ENCODE peak calls at places on chromosomes 16 and 17, in nine cellular contexts. F is progenitor cell of endocrine pancreas, B is ovary, G is upper lobe of left lung, M is fibroblast of mammary gland, R is esophagus squamous epithelium, P is uterus, Z is dorsolateral prefrontal cortex, H is nephron progenitor cell. U is an unnamed sample.

GRCh38 chr16:88971371-88972097 is 5.5 kb downstream of the CBFA2T3 start:
- DNase-seq in Z (no peak), B (no peak), F (no peak), H (no peak), M (no peak), P (no peak), G (peak; percentile 65), R (no peak), U (no peak)

GRCh38 chr16:16111639-16112038 is 111.7 kb downstream of the ABCC6 start:
- DNase-seq in F (no peak), G (no peak), R (no peak), H (no peak), P (no peak), B (no peak), Z (no peak), M (no peak), U (no peak)

GRCh38 chr16:75114179-75114945 is 2.2 kb downstream of the LDHD start:
- DNase-seq in F (no peak), M (no peak), R (no peak), H (no peak), G (peak; percentile 76), B (no peak), Z (no peak), P (no peak), U (no peak)

GRCh38 chr17:45428954-45429337 is 3.7 kb downstream of the ARHGAP27 start:
- DNase-seq in M (no peak), Z (no peak), P (no peak), B (no peak), G (peak; percentile 84), F (no peak), H (no peak), R (no peak), U (no peak)

GRCh38 chr17:73940511-73940910 is 263.0 kb upstream of the RPL38 start:
- DNase-seq in H (no peak), G (no peak), Z (no peak), F (no peak), R (no peak), M (no peak), P (no peak), B (no peak), U (no peak)

GRCh38 chr16:66416981-66417700 is 10.0 kb upstream of the BEAN1 start:
- DNase-seq in H (no peak), Z (no peak), P (no peak), G (no peak), B (no peak), R (no peak), M (peak; percentile 95), F (no peak), U (no peak)

GRCh38 chr16:1707193-1707790 is 1.3 kb downstream of the MAPK8IP3 start:
- DNase-seq in F (no peak), M (no peak), G (no peak), H (peak; percentile 12), P (no peak), R (no peak), B (no peak), Z (no peak), U (no peak)

GRCh38 chr17:62906881-62907280 is 59.2 kb upstream of the TANC2 start:
- DNase-seq in M (no peak), B (no peak), P (no peak), H (no peak), R (no peak), Z (no peak), G (no peak), F (no peak), U (no peak)

GRCh38 chr16:74724820-74725549 is 24.3 kb upstream of the MLKL start:
- DNase-seq in H (no peak), R (no peak), M (peak; percentile 29), Z (peak; percentile 44), F (no peak), G (peak; percentile 76), P (no peak), B (no peak), U (no peak)

GRCh38 chr16:31043898-31044481 is 10.6 kb downstream of the STX4 start:
- DNase-seq in B (no peak), G (no peak), F (no peak), H (no peak), P (no peak), R (no peak), M (no peak), Z (no peak), U (no peak)

GRCh38 chr16:51392651-51393187 is 241.6 kb upstream of the SALL1 start:
- DNase-seq in H (peak; percentile 20), P (peak; percentile 20), F (no peak), Z (no peak), B (peak; percentile 16), R (no peak), G (no peak), M (peak; percentile 98), U (no peak)

GRCh38 chr16:70679653-70680494 is 6.0 kb downstream of the MTSS2 start:
- DNase-seq in H (peak; percentile 73), R (no peak), F (no peak), B (peak; percentile 59), P (no peak), G (peak; percentile 87), Z (no peak), M (no peak), U (peak; percentile 64)

GRCh38 chr16:53085539-53086450 is 31.0 kb downstream of the CHD9 start:
- DNase-seq in M (peak; percentile 80), Z (peak; percentile 68), B (peak; percentile 59), G (no peak), R (no peak), F (no peak), H (no peak), P (peak; percentile 42), U (no peak)

GRCh38 chr17:54935487-54935886 is 33.0 kb downstream of the COX11 start:
- DNase-seq in M (no peak), R (no peak), P (no peak), H (no peak), F (no peak), G (no peak), B (no peak), Z (no peak), U (no peak)

GRCh38 chr17:17672453-17673368 is 8.5 kb upstream of the RAI1 start:
- DNase-seq in P (no peak), H (no peak), Z (no peak), M (no peak), G (no peak), B (no peak), R (no peak), F (no peak), U (no peak)

GRCh38 chr16:67562526-67562917 is at the start of gene CTCF:
- DNase-seq in P (peak; percentile 81), F (peak; percentile 68), H (peak; percentile 82), R (no peak), Z (peak; percentile 79), M (peak; percentile 76), G (peak; percentile 96), B (peak; percentile 83), U (peak; percentile 82)

GRCh38 chr17:19339341-19339815 is 23.1 kb downstream of the B9D1 start:
- DNase-seq in P (no peak), H (no peak), B (no peak), G (no peak), Z (no peak), F (no peak), R (no peak), M (no peak), U (no peak)

GRCh38 chr17:19337712-19338023 is 24.9 kb downstream of the B9D1 start:
- DNase-seq in P (no peak), G (no peak), Z (no peak), F (no peak), R (no peak), H (no peak), M (no peak), B (no peak), U (no peak)

GRCh38 chr17:19335951-19336631 is 26.4 kb downstream of the B9D1 start:
- DNase-seq in F (no peak), M (no peak), Z (no peak), R (no peak), B (no peak), H (no peak), P (no peak), G (no peak), U (no peak)

GRCh38 chr17:19338031-19338990 is 24.2 kb downstream of the B9D1 start:
- DNase-seq in P (no peak), Z (no peak), M (peak; percentile 45), H (peak; percentile 61), B (no peak), R (no peak), F (peak; percentile 57), G (no peak), U (peak; percentile 77)

GRCh38 chr17:19336938-19337711 is 25.4 kb downstream of the B9D1 start:
- DNase-seq in B (peak; percentile 47), Z (peak; percentile 51), F (no peak), G (no peak), R (no peak), M (no peak), H (no peak), P (peak; percentile 61), U (no peak)
- TF ChIP-seq CTCF in B (peak; percentile 18), Z (peak; percentile 16), F (no peak), G (peak; percentile 73), R (peak; percentile 8), M (no peak), H (no peak), P (peak; percentile 46), U (no peak)

GRCh38 chr17:4604111-4604644 is 19.8 kb downstream of the SMTNL2 start:
- DNase-seq in H (no peak), F (no peak), R (no peak), G (no peak), P (peak; percentile 49), Z (peak; percentile 80), M (peak; percentile 65), B (peak; percentile 87), U (no peak)
- TF ChIP-seq CTCF in H (no peak), F (no peak), R (no peak), G (no peak), P (no peak), Z (no peak), M (no peak), B (no peak), U (no peak)

DNA sequence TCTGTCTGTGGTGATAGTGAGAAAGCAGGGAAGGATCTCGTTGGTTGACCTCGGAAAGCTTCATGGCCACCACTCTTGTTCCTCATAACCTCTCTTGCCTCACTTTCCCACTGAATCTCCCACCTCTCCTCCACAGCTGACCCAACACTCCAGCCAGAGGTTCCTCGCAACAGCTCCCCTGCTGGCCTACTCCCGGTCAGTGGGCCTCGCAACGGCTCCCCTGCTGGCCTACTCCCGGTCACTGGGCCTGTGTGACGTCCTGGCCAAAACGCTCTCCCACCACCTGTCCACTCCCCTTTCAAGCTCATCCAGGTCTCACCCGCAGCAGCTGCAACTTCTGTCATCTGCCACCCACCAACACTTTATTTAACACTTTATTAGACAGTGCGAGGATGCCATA is 149.1 kb downstream of the VPS53 start:
- DNase-seq in M (no peak), P (no peak), Z (no peak), F (no peak), G (peak; percentile 36), B (no peak), R (no peak), H (no peak), U (peak; percentile 24)
- TF ChIP-seq CTCF in M (peak; percentile 3), P (no peak), Z (no peak), F (peak; percentile 26), G (no peak), B (no peak), R (no peak), H (no peak), U (no peak)

DNA sequence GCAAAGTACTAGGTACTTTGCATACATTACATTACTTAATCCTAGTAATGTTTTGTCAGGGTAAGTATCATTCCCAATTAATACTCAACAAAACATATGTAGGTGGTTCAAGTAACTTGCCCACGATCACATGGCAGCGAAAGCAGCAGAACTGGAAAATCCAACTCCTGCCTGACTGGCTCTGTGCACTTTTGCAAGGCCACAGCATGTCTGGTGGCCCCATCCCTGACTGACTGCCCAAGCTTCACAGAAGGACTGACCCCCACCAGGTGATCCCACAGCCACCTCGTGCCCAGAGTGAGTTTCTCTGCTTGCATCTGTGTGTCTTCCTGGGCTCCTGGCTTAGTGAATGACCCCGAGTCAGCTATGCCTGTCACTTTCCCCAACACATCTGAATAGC is 11.4 kb downstream of the CNP start:
- DNase-seq in M (no peak), Z (no peak), H (no peak), R (no peak), B (no peak), P (no peak), F (no peak), G (no peak), U (no peak)
- TF ChIP-seq CTCF in M (no peak), Z (no peak), H (no peak), R (no peak), B (no peak), P (no peak), F (no peak), G (no peak), U (no peak)